ENCODE peak calls at places on chromosomes 7 and 10, in four cellular contexts. M is caudate nucleus, O is mammary epithelial cell, G is A549. H is an unnamed sample.

GRCh38 chr7:36967387-36967786 is 243.1 kb upstream of the AOAH start:
- DNase-seq in O (peak), M (no peak), G (peak), H (no peak)

GRCh38 chr7:151215396-151215795 is 5.1 kb upstream of the H2BK1 start:
- DNase-seq in G (no peak), M (no peak), O (no peak), H (no peak)

GRCh38 chr7:5599543-5600200 is 176.0 kb upstream of the TNRC18 start:
- DNase-seq in O (no peak), G (no peak), M (no peak), H (no peak)

GRCh38 chr10:119263966-119264621 is 56.7 kb downstream of the GRK5 start:
- DNase-seq in O (no peak), G (no peak), M (no peak), H (no peak)

GRCh38 chr10:126243976-126244375 is 144.3 kb downstream of the ADAM12 start:
- DNase-seq in M (no peak), O (no peak), G (no peak), H (no peak)

GRCh38 chr10:77309103-77310013 is 328.2 kb downstream of the KCNMA1 start:
- DNase-seq in O (no peak), G (no peak), M (no peak), H (no peak)

GRCh38 chr10:18099420-18099819 is 40.8 kb upstream of the CACNB2 start:
- DNase-seq in M (no peak), G (no peak), O (no peak), H (no peak)

GRCh38 chr7:131949659-131950058 is 393.2 kb upstream of the PODXL start:
- DNase-seq in G (no peak), M (no peak), O (no peak), H (no peak)

GRCh38 chr10:124470544-124471449 is 9.2 kb downstream of the LHPP start:
- DNase-seq in O (no peak), G (peak), M (no peak), H (no peak)

GRCh38 chr7:102287082-102287464 is 405 bp downstream of the SH2B2 start:
- DNase-seq in G (no peak), O (no peak), M (no peak), H (no peak)

GRCh38 chr7:157690058-157690832 is 353.4 kb downstream of the DNAJB6 start:
- DNase-seq in M (no peak), G (no peak), O (peak), H (no peak)

GRCh38 chr10:124894569-124895215 is 47.2 kb upstream of the ZRANB1 start:
- DNase-seq in O (no peak), G (no peak), M (no peak), H (no peak)

GRCh38 chr7:74203157-74203556 is 6.6 kb upstream of the LAT2 start:
- DNase-seq in G (peak), M (no peak), O (peak), H (no peak)

GRCh38 chr7:49166441-49166840 is 242.1 kb downstream of the CDC14C start:
- DNase-seq in M (no peak), O (no peak), G (peak), H (no peak)

GRCh38 chr7:155084989-155085388 is 14.9 kb downstream of the HTR5A start:
- DNase-seq in G (no peak), O (no peak), M (no peak), H (no peak)

GRCh38 chr10:85976267-85976793 is 390.3 kb downstream of the GRID1 start:
- DNase-seq in M (no peak), G (no peak), O (no peak), H (no peak)

GRCh38 chr7:37311282-37311868 is 137.3 kb downstream of the ELMO1 start:
- DNase-seq in M (no peak), O (no peak), G (peak), H (no peak)

GRCh38 chr10:110410329-110411046 is 87.2 kb upstream of the DUSP5 start:
- DNase-seq in G (peak), M (no peak), O (peak), H (peak)

GRCh38 chr7:113392841-113393540 is 274.6 kb upstream of the SMIM30 start:
- DNase-seq in O (no peak), M (no peak), G (no peak), H (no peak)

GRCh38 chr7:48089415-48089975 is 430 bp downstream of the UPP1 start:
- DNase-seq in M (no peak), O (no peak), G (no peak), H (no peak)

GRCh38 chr7:36746347-36746746 is 22.1 kb upstream of the AOAH start:
- DNase-seq in O (no peak), M (no peak), G (peak), H (no peak)

GRCh38 chr10:95245425-95246055 is 45.3 kb downstream of the PDLIM1 start:
- DNase-seq in O (no peak), M (no peak), G (no peak), H (no peak)

GRCh38 chr7:150842018-150842417 is 10.3 kb upstream of the AOC1 start:
- DNase-seq in G (no peak), O (no peak), M (no peak), H (no peak)

GRCh38 chr10:83166344-83166743 is 973.0 kb upstream of the GHITM start:
- DNase-seq in M (no peak), O (peak), G (peak), H (no peak)

GRCh38 chr7:82234457-82235049 is 209.0 kb downstream of the CACNA2D1 start:
- DNase-seq in M (no peak), G (peak), O (no peak), H (no peak)

GRCh38 chr10:78991187-78991586 is 77.6 kb upstream of the ZMIZ1 start:
- DNase-seq in G (no peak), O (peak), M (no peak), H (peak)

GRCh38 chr10:121373411-121373810 is 224.8 kb downstream of the FGFR2 start:
- DNase-seq in O (no peak), M (no peak), G (no peak), H (no peak)

GRCh38 chr7:84100866-84101265 is 93.7 kb downstream of the SEMA3A start:
- DNase-seq in O (peak), G (peak), M (no peak), H (peak)

GRCh38 chr10:101071266-101071884 is 9.6 kb downstream of the KAZALD1 start:
- DNase-seq in O (no peak), G (no peak), M (no peak), H (no peak)

GRCh38 chr7:130010689-130011412 is 40.3 kb downstream of the ZC3HC1 start:
- DNase-seq in O (peak), G (peak), M (peak), H (peak)

GRCh38 chr10:25493122-25493893 is 318.5 kb downstream of the GPR158 start:
- DNase-seq in G (peak), O (peak), M (no peak), H (peak)

GRCh38 chr7:38942431-38943051 is 33.5 kb upstream of the VPS41 start:
- DNase-seq in O (no peak), M (no peak), G (no peak), H (no peak)

GRCh38 chr10:132357286-132358058 is 25.5 kb downstream of the LRRC27 start:
- DNase-seq in O (no peak), G (no peak), M (no peak), H (no peak)

GRCh38 chr10:24643679-24644209 is 79.9 kb downstream of the ARHGAP21 start:
- DNase-seq in G (no peak), O (no peak), M (no peak), H (no peak)

GRCh38 chr7:90485734-90486316 is 16.4 kb downstream of the PTTG1IP2 start:
- DNase-seq in M (no peak), O (no peak), G (no peak), H (no peak)

GRCh38 chr7:28192786-28193581 is 12.4 kb upstream of the JAZF1 start:
- DNase-seq in O (no peak), G (no peak), M (no peak), H (no peak)

DNA sequence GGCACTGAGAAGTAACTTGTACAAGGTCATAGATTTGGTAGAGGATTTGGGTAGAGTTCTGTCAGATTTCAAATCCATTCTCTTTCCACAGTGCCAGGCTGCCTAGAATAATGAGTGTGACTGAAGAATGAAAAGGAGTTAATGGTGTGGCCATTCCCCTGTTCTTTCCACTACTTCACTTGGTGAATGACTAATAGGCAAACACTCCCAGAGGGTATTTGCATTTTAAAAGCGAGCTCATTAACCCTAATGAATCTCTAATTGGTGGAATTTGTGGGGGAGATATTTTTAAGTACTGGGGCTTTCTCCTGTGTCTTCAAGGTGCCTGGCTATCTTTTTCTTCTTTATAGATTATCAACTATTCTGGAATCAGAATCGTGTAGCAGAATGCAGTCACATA is 74.8 kb upstream of the RPA3 start:
- DNase-seq in M (no peak), O (no peak), G (no peak), H (no peak)
- H3K27ac ChIP-seq in M (no peak), O (no peak), G (no peak), H (no peak)

GRCh38 chr10:103828107-103828506 is 27.3 kb downstream of the SH3PXD2A start:
- DNase-seq in M (no peak), G (no peak), O (peak), H (peak)
- H3K27ac ChIP-seq in M (no peak), G (no peak), O (peak), H (peak)

DNA sequence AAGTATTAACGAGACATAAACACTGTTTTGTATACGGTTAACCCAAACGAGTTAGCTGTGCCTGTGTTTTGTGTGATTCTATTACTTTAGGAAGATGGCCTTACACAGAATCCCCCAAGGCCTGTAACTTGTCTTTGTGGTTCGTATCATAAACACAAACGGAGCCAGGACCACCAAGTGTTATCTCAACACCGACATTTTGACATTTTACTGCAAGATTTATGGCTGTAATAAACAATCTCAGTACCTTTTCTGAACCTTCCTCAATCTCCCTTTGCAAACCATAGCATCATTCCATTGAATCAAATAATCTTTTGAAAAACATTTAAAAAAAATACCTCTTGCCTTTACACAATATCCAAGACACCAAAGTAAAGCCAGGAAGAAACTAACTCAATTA is 2.4 kb upstream of the HOXA4 start:
- DNase-seq in G (no peak), O (no peak), M (no peak), H (no peak)
- H3K27ac ChIP-seq in G (no peak), O (no peak), M (no peak), H (no peak)

DNA sequence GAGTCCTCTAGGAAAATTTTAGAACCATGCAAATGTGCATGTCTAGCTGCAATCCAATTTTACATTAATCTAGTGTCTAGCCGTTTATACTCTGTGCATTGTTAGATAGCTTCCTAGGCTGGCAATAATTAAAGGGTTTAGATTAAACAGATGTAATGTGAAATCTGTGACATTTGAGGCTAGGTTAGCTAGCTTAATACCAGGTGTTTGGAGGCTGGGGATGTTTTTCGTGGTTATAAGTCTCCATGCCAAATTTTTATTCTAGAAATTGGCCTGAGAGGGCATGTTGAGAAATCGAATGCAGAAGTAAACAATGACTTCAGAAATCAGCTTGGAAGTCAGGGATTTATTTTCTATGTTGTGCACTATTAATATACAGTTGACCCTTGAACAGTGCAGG is 94.2 kb downstream of the ST7 start:
- DNase-seq in M (no peak), G (no peak), O (no peak), H (no peak)
- H3K27ac ChIP-seq in M (no peak), G (no peak), O (no peak), H (no peak)

GRCh38 chr10:7478727-7479457 is 68.1 kb upstream of the SFMBT2 start:
- DNase-seq in G (no peak), M (no peak), O (no peak), H (no peak)
- H3K27ac ChIP-seq in G (no peak), M (no peak), O (no peak), H (no peak)

DNA sequence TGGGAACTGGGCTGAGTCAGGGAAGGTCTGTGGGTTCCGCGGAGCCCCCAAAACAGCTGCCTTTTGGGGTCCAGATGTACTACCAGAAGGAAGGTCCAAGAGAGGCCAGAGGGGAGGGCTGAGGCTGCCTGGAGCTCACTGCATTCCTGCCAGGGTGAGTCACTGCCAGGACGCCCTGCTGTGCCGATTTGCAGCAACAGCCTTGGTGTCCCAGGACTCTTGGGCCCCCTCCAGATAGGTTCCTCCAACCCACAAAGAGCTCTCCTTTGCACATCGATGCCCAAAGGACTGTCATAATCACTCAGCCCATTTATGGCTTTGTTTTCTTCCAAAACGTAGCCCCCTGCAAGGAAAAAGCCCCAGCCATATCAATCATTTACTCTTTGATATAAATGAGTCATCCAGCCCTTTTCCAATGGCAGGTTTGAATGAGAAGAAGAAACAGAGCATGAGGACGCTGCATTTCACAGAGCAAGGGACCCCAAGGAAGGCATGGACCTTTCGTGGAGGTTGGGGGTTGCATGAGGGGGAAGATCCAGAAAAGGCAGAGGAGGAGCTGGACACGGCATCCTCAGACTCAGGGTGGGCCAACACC is 32.2 kb upstream of the COL13A1 start:
- DNase-seq in G (peak), O (peak), M (no peak), H (no peak)
- H3K27ac ChIP-seq in G (peak), O (no peak), M (no peak), H (no peak)

DNA sequence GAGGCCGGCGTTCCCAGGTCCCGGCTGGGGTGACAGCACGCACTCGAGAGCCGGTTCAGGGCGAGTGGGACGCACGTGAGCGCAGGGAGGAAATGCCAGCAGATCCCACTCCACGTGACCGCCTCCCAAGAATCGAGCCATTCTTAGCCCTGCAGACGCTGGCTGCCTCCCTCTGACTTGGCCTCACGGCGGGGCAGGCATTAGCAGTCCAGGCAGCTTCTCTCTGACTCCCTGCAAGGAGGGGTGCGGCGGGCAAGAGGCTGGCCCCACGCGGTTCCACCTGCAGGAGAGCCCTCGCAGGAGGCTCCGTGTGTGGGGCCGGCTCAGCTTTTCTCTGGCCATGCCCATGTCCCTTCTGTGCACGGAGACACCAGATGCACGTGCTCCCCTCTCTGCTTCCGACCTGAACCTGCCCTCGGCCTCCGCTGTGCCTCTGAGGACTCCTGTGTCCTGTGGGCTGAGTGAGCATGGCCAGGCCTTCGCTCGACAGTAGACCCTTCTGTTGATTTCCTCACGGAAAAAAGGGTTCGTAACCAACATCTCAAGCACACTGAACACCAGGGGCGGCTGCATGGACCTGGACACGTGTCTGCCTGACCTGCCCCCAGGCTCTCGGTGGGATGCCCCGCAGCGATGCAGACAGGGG is 10.2 kb downstream of the GPR146 start:
- DNase-seq in O (no peak), M (no peak), G (no peak), H (no peak)
- H3K27ac ChIP-seq in O (no peak), M (peak), G (no peak), H (no peak)

DNA sequence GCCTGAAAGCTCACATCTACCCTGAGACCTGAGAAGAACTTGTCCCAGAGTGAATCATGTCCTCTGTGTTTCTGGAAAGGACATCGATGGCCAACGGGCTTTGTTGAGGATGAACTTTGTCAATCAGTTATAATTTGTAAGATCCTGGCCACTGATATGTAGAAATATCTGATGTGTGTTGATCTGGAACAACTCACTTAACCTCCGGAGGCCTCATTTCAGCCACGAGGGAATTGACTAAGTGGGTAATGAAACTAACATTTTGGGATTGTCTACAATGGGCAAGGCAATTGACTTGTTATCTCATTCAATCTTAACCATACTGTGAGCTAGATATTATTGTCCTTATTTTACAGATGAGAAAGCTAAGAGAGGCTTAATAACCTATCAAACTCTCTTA is 468.1 kb upstream of the NRP1 start:
- DNase-seq in G (no peak), O (no peak), M (no peak), H (no peak)
- H3K27ac ChIP-seq in G (peak), O (no peak), M (no peak), H (peak)

GRCh38 chr7:106890952-106891351 is 25.9 kb downstream of the PIK3CG start:
- DNase-seq in G (no peak), M (no peak), O (no peak), H (no peak)
- H3K27ac ChIP-seq in G (no peak), M (no peak), O (no peak), H (no peak)

H was measured in epithelial cell of prostate.